ENCODE peak calls at places on chromosomes 16 and 17, in six cellular contexts. U is aorta; P is stimulated activated naive CD8-positive, alpha-beta T cell treated with anti-CD3 and anti-CD28 coated beads, Interleukin-15, Interleukin-2, amounts not matched to agents 100 U/mL and 50 U/mL, for 24 hours; L is activated CD4-positive, alpha-beta T cell treated with anti-CD3 and anti-CD28 coated beads for 36 hours; Q is activated naive CD8-positive, alpha-beta T cell treated with anti-CD3 and anti-CD28 coated beads, Interleukin-2, amount 10 ng/mL, durations not matched to agents 7 days and 5 days; I is K562. Y is an unnamed sample.

GRCh38 chr16:1466968-1467521 is 7.8 kb downstream of the CLCN7 start:
- ATAC-seq in I (no peak), P (no peak), Q (no peak), L (no peak), U (no peak), Y (no peak)

GRCh38 chr17:63191610-63192009 is 225.6 kb downstream of the TANC2 start:
- ATAC-seq in P (no peak), Q (no peak), L (no peak), I (no peak), U (no peak), Y (no peak)

GRCh38 chr16:28202147-28202746 is 9.5 kb downstream of the XPO6 start:
- ATAC-seq in L (peak), Q (peak), I (peak), P (peak), U (no peak), Y (peak)

GRCh38 chr17:3966720-3967363 is 2.6 kb upstream of the ATP2A3 start:
- ATAC-seq in P (no peak), U (no peak), Q (no peak), L (no peak), I (no peak), Y (no peak)

GRCh38 chr17:17603178-17603894 is 11.8 kb upstream of the PEMT start:
- ATAC-seq in U (no peak), L (no peak), Q (no peak), I (no peak), P (no peak), Y (no peak)

GRCh38 chr17:60851181-60851580 is 173.5 kb downstream of the BCAS3 start:
- ATAC-seq in I (no peak), Q (no peak), U (no peak), P (no peak), L (no peak), Y (no peak)

GRCh38 chr16:2715064-2715463 is 5.0 kb downstream of the PRSS27 start:
- ATAC-seq in P (no peak), U (no peak), I (no peak), Q (no peak), L (no peak), Y (no peak)

GRCh38 chr16:83878838-83879237 is 20.1 kb upstream of the MLYCD start:
- ATAC-seq in P (no peak), I (peak), L (no peak), Q (no peak), U (no peak), Y (no peak)

GRCh38 chr16:72635694-72636093 is 412.2 kb downstream of the ZFHX3 start:
- ATAC-seq in I (no peak), Q (no peak), U (no peak), P (no peak), L (no peak), Y (no peak)

GRCh38 chr16:66262253-66263167 is 104.0 kb upstream of the CDH5 start:
- ATAC-seq in I (no peak), L (no peak), Q (no peak), U (peak), P (no peak), Y (no peak)

GRCh38 chr17:7984904-7985303 is 17.5 kb upstream of the GUCY2D start:
- ATAC-seq in I (no peak), P (no peak), Q (no peak), U (no peak), L (no peak), Y (no peak)

GRCh38 chr17:70552230-70552981 is 383.1 kb downstream of the KCNJ2 start:
- ATAC-seq in L (no peak), U (peak), P (no peak), Q (no peak), I (no peak), Y (no peak)

GRCh38 chr17:7825206-7825980 is 8.6 kb upstream of the KDM6B start:
- ATAC-seq in Q (no peak), U (no peak), I (peak), P (no peak), L (peak), Y (peak)

GRCh38 chr16:89860747-89861304 is 12.6 kb upstream of the TCF25 start:
- ATAC-seq in L (peak), Q (peak), U (peak), P (peak), I (peak), Y (peak)

GRCh38 chr17:5234645-5235576 is at the start of gene SCIMP:
- ATAC-seq in Q (no peak), P (no peak), U (peak), L (no peak), I (no peak), Y (no peak)

GRCh38 chr17:15341966-15342365 is 569 bp upstream of the TEKT3 start:
- ATAC-seq in Q (no peak), P (no peak), I (no peak), L (no peak), U (no peak), Y (no peak)

GRCh38 chr17:13310858-13311257 is 290.9 kb downstream of the HS3ST3A1 start:
- ATAC-seq in I (no peak), L (no peak), Q (no peak), P (no peak), U (no peak), Y (no peak)

GRCh38 chr17:45341389-45342158 is 24.8 kb upstream of the MAP3K14 start:
- ATAC-seq in I (peak), Q (no peak), P (no peak), U (peak), L (no peak), Y (no peak)

GRCh38 chr17:15780188-15780587 is 48.1 kb downstream of the TBC1D26 start:
- ATAC-seq in P (no peak), U (no peak), Q (no peak), I (no peak), L (no peak), Y (no peak)

GRCh38 chr17:16887523-16888095 is 84.3 kb downstream of the TNFRSF13B start:
- ATAC-seq in P (no peak), I (no peak), Q (no peak), L (no peak), U (no peak), Y (no peak)